ENCODE peak calls at places on chromosomes 4 and X, in four cellular contexts. One of them, this sample, is unnamed.

GRCh38 chr4:1910643-1911042 is 39.5 kb downstream of the NSD2 start:
- DNase-seq in H1: peak; percentile 64
- DNase-seq in GM12878: no peak
- DNase-seq in HepG2: peak; percentile 55
- DNase-seq in this sample: peak; percentile 33

GRCh38 chr4:174358823-174359222 is 75.1 kb downstream of the CEP44 start:
- DNase-seq in H1: no peak
- DNase-seq in GM12878: peak; percentile 40
- DNase-seq in HepG2: no peak
- DNase-seq in this sample: no peak

GRCh38 chr4:133151681-133152329 is 2.7 kb downstream of the PCDH10 start:
- DNase-seq in H1: peak; percentile 76
- DNase-seq in GM12878: no peak
- DNase-seq in HepG2: no peak
- DNase-seq in this sample: no peak

GRCh38 chr4:7630559-7631287 is 196.0 kb upstream of the PSAPL1 start:
- DNase-seq in H1: no peak
- DNase-seq in GM12878: no peak
- DNase-seq in HepG2: peak; percentile 79
- DNase-seq in this sample: no peak

GRCh38 chr4:58723954-58724353 is 1613.8 kb upstream of the IGFBP7 start:
- DNase-seq in H1: no peak
- DNase-seq in GM12878: no peak
- DNase-seq in HepG2: no peak
- DNase-seq in this sample: no peak

GRCh38 chr4:120202222-120202621 is 135.6 kb upstream of the MAD2L1 start:
- DNase-seq in H1: no peak
- DNase-seq in GM12878: no peak
- DNase-seq in HepG2: no peak
- DNase-seq in this sample: no peak

GRCh38 chr4:143420227-143420626 is 83.6 kb downstream of the GAB1 start:
- DNase-seq in H1: no peak
- DNase-seq in GM12878: no peak
- DNase-seq in HepG2: no peak
- DNase-seq in this sample: no peak

GRCh38 chr4:40180356-40180755 is 16.5 kb upstream of the RHOH start:
- DNase-seq in H1: no peak
- DNase-seq in GM12878: no peak
- DNase-seq in HepG2: no peak
- DNase-seq in this sample: no peak

GRCh38 chr4:110310795-110311194 is 112.4 kb upstream of the ELOVL6 start:
- DNase-seq in H1: no peak
- DNase-seq in GM12878: peak; percentile 17
- DNase-seq in HepG2: no peak
- DNase-seq in this sample: no peak

GRCh38 chr4:5021546-5021945 is 2.3 kb upstream of the CYTL1 start:
- DNase-seq in H1: no peak
- DNase-seq in GM12878: no peak
- DNase-seq in HepG2: no peak
- DNase-seq in this sample: no peak

GRCh38 chrX:40299028-40299479 is 201.3 kb upstream of the BCOR start:
- DNase-seq in H1: peak; percentile 52
- DNase-seq in GM12878: no peak
- DNase-seq in HepG2: no peak
- DNase-seq in this sample: peak; percentile 9

GRCh38 chr4:1255151-1255550 is 6.2 kb upstream of the CTBP1 start:
- DNase-seq in H1: no peak
- DNase-seq in GM12878: no peak
- DNase-seq in HepG2: no peak
- DNase-seq in this sample: no peak

GRCh38 chrX:106168107-106168506 is at the start of gene PWWP3B:
- DNase-seq in H1: no peak
- DNase-seq in GM12878: no peak
- DNase-seq in HepG2: no peak
- DNase-seq in this sample: peak; percentile 69

GRCh38 chrX:96611619-96612362 is 72.9 kb upstream of the DIAPH2 start:
- DNase-seq in H1: no peak
- DNase-seq in GM12878: no peak
- DNase-seq in HepG2: no peak
- DNase-seq in this sample: no peak

GRCh38 chr4:155489261-155489660 is 112.5 kb upstream of the MAP9 start:
- DNase-seq in H1: no peak
- DNase-seq in GM12878: no peak
- DNase-seq in HepG2: no peak
- DNase-seq in this sample: no peak

GRCh38 chrX:49919617-49920016 is 2.8 kb upstream of the CLCN5 start:
- DNase-seq in H1: peak; percentile 61
- DNase-seq in GM12878: no peak
- DNase-seq in HepG2: peak; percentile 9
- DNase-seq in this sample: no peak

GRCh38 chr4:147633113-147633512 is 15.9 kb downstream of the TMEM184C start:
- DNase-seq in H1: no peak
- DNase-seq in GM12878: no peak
- DNase-seq in HepG2: no peak
- DNase-seq in this sample: no peak

GRCh38 chr4:75698162-75698962 is 25.2 kb upstream of the G3BP2 start:
- DNase-seq in H1: no peak
- DNase-seq in GM12878: peak; percentile 66
- DNase-seq in HepG2: no peak
- DNase-seq in this sample: no peak

GRCh38 chr4:186109245-186109644 is 4.7 kb downstream of the FAM149A start:
- DNase-seq in H1: no peak
- DNase-seq in GM12878: no peak
- DNase-seq in HepG2: no peak
- DNase-seq in this sample: no peak

GRCh38 chrX:30253257-30253656 is 6.3 kb downstream of the MAGEB1 start:
- DNase-seq in H1: no peak
- DNase-seq in GM12878: peak; percentile 8
- DNase-seq in HepG2: no peak
- DNase-seq in this sample: no peak

GRCh38 chr4:42616576-42616975 is 40.3 kb downstream of the ATP8A1 start:
- DNase-seq in H1: no peak
- DNase-seq in GM12878: no peak
- DNase-seq in HepG2: no peak
- DNase-seq in this sample: no peak

GRCh38 chrX:137926090-137926489 is 360.2 kb downstream of the ZIC3 start:
- DNase-seq in H1: no peak
- DNase-seq in GM12878: no peak
- DNase-seq in HepG2: no peak
- DNase-seq in this sample: peak; percentile 44

GRCh38 chr4:40070387-40070786 is 13.7 kb downstream of the N4BP2 start:
- DNase-seq in H1: no peak
- DNase-seq in GM12878: no peak
- DNase-seq in HepG2: no peak
- DNase-seq in this sample: no peak

GRCh38 chrX:124736553-124737240 is 390.3 kb downstream of the SH2D1A start:
- DNase-seq in H1: peak; percentile 69
- DNase-seq in GM12878: no peak
- DNase-seq in HepG2: no peak
- DNase-seq in this sample: no peak

GRCh38 chrX:64389489-64389888 is 5.8 kb downstream of the MTMR8 start:
- DNase-seq in H1: no peak
- DNase-seq in GM12878: no peak
- DNase-seq in HepG2: no peak
- DNase-seq in this sample: no peak

GRCh38 chr4:84691170-84691691 is 108.3 kb downstream of the CDS1 start:
- DNase-seq in H1: no peak
- DNase-seq in GM12878: no peak
- DNase-seq in HepG2: no peak
- DNase-seq in this sample: no peak

GRCh38 chr4:169933531-169933930 is 92.7 kb downstream of the MFAP3L start:
- DNase-seq in H1: no peak
- DNase-seq in GM12878: no peak
- DNase-seq in HepG2: no peak
- DNase-seq in this sample: no peak

GRCh38 chrX:40617566-40617965 is 5.7 kb upstream of the MPC1L start:
- DNase-seq in H1: no peak
- DNase-seq in GM12878: no peak
- DNase-seq in HepG2: peak; percentile 5
- DNase-seq in this sample: no peak

DNA sequence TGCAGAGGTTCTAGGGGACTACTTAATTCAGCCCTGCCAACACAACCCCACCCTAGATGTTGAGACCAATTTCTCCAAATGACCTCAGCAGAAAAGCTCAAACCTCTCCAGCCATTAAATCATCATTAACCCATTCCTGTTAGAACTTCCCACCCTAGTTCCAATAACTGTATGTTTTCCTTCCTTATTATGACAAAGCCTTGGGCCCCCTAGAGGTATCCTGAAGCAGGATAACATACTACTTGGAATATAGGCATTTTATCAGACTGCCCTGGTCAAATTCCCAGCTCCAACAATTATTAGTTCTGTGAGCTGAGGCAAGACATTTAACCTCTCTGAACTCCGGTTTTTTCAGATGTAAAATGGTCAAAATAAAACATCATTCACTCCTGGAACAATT is 244.6 kb upstream of the TENM3 start:
- DNase-seq in H1: no peak
- DNase-seq in GM12878: no peak
- DNase-seq in HepG2: no peak
- DNase-seq in this sample: no peak
- TF ChIP-seq JUND in H1: no peak
- TF ChIP-seq JUND in GM12878: no peak
- TF ChIP-seq JUND in HepG2: no peak
- TF ChIP-seq JUND in this sample: no peak

DNA sequence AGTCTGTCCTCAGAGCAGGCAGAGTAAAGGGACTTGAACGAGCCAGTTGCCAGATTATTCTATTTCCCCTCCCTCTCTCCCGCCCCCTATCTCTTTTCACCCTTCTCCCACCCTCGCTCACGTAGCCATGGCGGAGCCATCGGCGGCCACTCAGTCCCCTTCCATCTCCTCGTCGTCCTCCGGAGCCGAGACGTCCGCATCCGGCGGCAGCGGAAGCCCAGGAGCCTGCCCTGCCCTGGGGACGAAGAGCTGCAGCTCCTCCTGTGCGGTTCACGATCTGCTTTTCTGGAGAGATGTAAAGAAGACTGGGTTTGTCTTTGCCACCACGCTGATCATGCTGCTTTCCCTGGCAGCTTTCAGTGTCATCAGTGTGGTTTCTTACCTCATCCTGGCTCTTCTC is 106.2 kb upstream of the SMAD1 start:
- DNase-seq in H1: no peak
- DNase-seq in GM12878: no peak
- DNase-seq in HepG2: no peak
- DNase-seq in this sample: no peak
- TF ChIP-seq JUND in H1: no peak
- TF ChIP-seq JUND in GM12878: no peak
- TF ChIP-seq JUND in HepG2: no peak
- TF ChIP-seq JUND in this sample: no peak

GRCh38 chr4:53119685-53120084 is 246.2 kb downstream of the SCFD2 start:
- DNase-seq in H1: no peak
- DNase-seq in GM12878: no peak
- DNase-seq in HepG2: peak; percentile 40
- DNase-seq in this sample: no peak
- TF ChIP-seq JUND in H1: peak; percentile 52
- TF ChIP-seq JUND in GM12878: no peak
- TF ChIP-seq JUND in HepG2: no peak
- TF ChIP-seq JUND in this sample: no peak

GRCh38 chr4:129146639-129147038 is 50.7 kb downstream of the C4orf33 start:
- DNase-seq in H1: no peak
- DNase-seq in GM12878: no peak
- DNase-seq in HepG2: no peak
- DNase-seq in this sample: no peak
- TF ChIP-seq JUND in H1: no peak
- TF ChIP-seq JUND in GM12878: no peak
- TF ChIP-seq JUND in HepG2: no peak
- TF ChIP-seq JUND in this sample: no peak

DNA sequence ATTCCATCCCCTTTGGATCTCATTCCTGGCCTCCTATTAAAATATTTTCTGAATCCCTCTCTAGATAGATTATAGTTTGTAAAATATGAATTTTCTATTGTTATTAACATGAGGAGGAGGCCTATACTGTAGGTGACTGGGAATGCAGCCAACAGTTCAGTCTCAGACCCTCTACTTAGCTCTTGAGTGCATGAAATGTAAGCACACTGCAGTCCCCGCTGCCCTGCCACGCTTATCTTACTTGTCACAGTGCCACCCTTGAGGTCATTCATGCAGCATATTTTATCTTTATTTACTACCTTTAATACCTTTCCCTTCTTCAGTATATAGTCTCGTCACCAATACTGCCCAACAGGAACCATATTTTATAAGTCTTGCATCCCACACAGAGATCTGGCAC is 151.0 kb downstream of the CAMK2D start:
- DNase-seq in H1: no peak
- DNase-seq in GM12878: no peak
- DNase-seq in HepG2: no peak
- DNase-seq in this sample: no peak
- TF ChIP-seq JUND in H1: no peak
- TF ChIP-seq JUND in GM12878: no peak
- TF ChIP-seq JUND in HepG2: no peak
- TF ChIP-seq JUND in this sample: no peak

GRCh38 chr4:29867412-29867811 is 852.8 kb upstream of the PCDH7 start:
- DNase-seq in H1: no peak
- DNase-seq in GM12878: no peak
- DNase-seq in HepG2: no peak
- DNase-seq in this sample: no peak
- TF ChIP-seq JUND in H1: no peak
- TF ChIP-seq JUND in GM12878: no peak
- TF ChIP-seq JUND in HepG2: no peak
- TF ChIP-seq JUND in this sample: no peak

DNA sequence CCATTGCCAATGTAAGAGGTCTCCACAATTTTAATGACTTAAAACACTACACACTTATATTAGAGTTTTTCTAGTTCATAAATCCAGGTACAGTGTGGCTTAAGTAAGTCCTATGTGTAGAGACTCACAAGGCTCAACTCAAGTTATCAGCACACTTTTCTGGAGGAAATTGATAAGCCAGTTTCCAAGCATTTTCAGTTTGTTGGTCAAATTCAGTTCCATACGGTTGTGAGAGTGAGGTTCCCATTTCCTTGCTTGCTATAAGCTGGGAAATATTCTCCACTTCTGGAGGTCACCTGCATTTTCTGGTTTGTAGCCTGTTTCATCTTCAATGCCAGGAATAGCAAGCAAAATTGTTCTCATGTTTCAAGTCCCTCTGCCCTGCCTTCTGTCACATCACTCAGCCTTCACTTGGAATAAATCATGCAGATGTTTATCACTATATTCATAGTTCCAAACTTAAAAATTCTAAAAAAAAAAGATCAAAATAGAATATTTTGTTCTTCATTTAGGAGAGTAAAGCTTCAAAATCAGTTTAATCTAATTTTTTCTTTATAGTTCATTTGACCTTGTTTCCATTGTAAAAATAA is 1137.5 kb upstream of the INTU start:
- DNase-seq in H1: no peak
- DNase-seq in GM12878: no peak
- DNase-seq in HepG2: no peak
- DNase-seq in this sample: no peak
- TF ChIP-seq JUND in H1: no peak
- TF ChIP-seq JUND in GM12878: no peak
- TF ChIP-seq JUND in HepG2: no peak
- TF ChIP-seq JUND in this sample: no peak